ENCODE peak calls at places on chromosome 21, in six cellular contexts. V is neuronal stem cell, C is IMR-90, S is mesenchymal stem cell, X is H1, H is trophoblast cell. Y is an unnamed sample.

GRCh38 chr21:45041984-45042663 is 32.3 kb upstream of the ADARB1 start:
- DNase-seq in V (no peak), C (no peak), S (no peak), X (no peak), H (no peak), Y (no peak)

GRCh38 chr21:31530364-31530763 is 129.1 kb upstream of the SOD1 start:
- DNase-seq in V (no peak), C (no peak), S (no peak), X (no peak), H (no peak), Y (no peak)

GRCh38 chr21:45015469-45015860 is 58.9 kb upstream of the ADARB1 start:
- DNase-seq in V (no peak), C (no peak), S (no peak), X (no peak), H (no peak), Y (no peak)

GRCh38 chr21:45130324-45130774 is 56.0 kb downstream of the ADARB1 start:
- DNase-seq in V (no peak), C (peak), S (peak), X (no peak), H (peak), Y (no peak)

GRCh38 chr21:25369524-25370300 is 237.6 kb downstream of the MRPL39 start:
- DNase-seq in V (no peak), C (peak), S (no peak), X (no peak), H (no peak), Y (no peak)

GRCh38 chr21:26800455-26801454 is 44.5 kb downstream of the ADAMTS1 start:
- DNase-seq in V (no peak), C (peak), S (peak), X (no peak), H (peak), Y (no peak)

GRCh38 chr21:32423320-32423719 is 10.8 kb downstream of the EVA1C start:
- DNase-seq in V (no peak), C (peak), S (no peak), X (no peak), H (no peak), Y (no peak)

GRCh38 chr21:31289702-31290101 is 54.4 kb downstream of the TIAM1 start:
- DNase-seq in V (no peak), C (no peak), S (no peak), X (no peak), H (no peak), Y (no peak)

GRCh38 chr21:40118527-40118926 is 251.3 kb downstream of the PCP4 start:
- DNase-seq in V (no peak), C (no peak), S (no peak), X (no peak), H (peak), Y (no peak)

GRCh38 chr21:45584786-45585185 is 42.5 kb upstream of the SLC19A1 start:
- DNase-seq in V (no peak), C (no peak), S (no peak), X (no peak), H (no peak), Y (no peak)

GRCh38 chr21:46083271-46084040 is 14.5 kb upstream of the COL6A2 start:
- DNase-seq in V (no peak), C (no peak), S (no peak), X (no peak), H (no peak), Y (no peak)

GRCh38 chr21:21401444-21401843 is 403.2 kb downstream of the NCAM2 start:
- DNase-seq in V (no peak), C (no peak), S (no peak), X (no peak), H (no peak), Y (no peak)

GRCh38 chr21:31338892-31339368 is 5.1 kb downstream of the TIAM1 start:
- DNase-seq in V (no peak), C (no peak), S (no peak), X (no peak), H (no peak), Y (no peak)

GRCh38 chr21:45998276-45998701 is 16.7 kb downstream of the COL6A1 start:
- DNase-seq in V (no peak), C (no peak), S (no peak), X (no peak), H (no peak), Y (no peak)

GRCh38 chr21:29933088-29933487 is 6.7 kb downstream of the GRIK1 start:
- DNase-seq in V (no peak), C (no peak), S (no peak), X (no peak), H (no peak), Y (no peak)

GRCh38 chr21:31347435-31348032 is 3.5 kb upstream of the TIAM1 start:
- DNase-seq in V (no peak), C (peak), S (peak), X (no peak), H (peak), Y (no peak)

GRCh38 chr21:45889961-45890360 is 91.6 kb upstream of the COL6A1 start:
- DNase-seq in V (no peak), C (no peak), S (peak), X (no peak), H (no peak), Y (no peak)

GRCh38 chr21:45164124-45164511 is 89.7 kb downstream of the ADARB1 start:
- DNase-seq in V (no peak), C (peak), S (no peak), X (no peak), H (no peak), Y (no peak)

GRCh38 chr21:45736042-45736704 is 92.6 kb downstream of the PCBP3 start:
- DNase-seq in V (no peak), C (no peak), S (no peak), X (no peak), H (no peak), Y (no peak)

GRCh38 chr21:45528028-45528705 is 14.1 kb downstream of the SLC19A1 start:
- DNase-seq in V (no peak), C (no peak), S (no peak), X (no peak), H (peak), Y (no peak)

DNA sequence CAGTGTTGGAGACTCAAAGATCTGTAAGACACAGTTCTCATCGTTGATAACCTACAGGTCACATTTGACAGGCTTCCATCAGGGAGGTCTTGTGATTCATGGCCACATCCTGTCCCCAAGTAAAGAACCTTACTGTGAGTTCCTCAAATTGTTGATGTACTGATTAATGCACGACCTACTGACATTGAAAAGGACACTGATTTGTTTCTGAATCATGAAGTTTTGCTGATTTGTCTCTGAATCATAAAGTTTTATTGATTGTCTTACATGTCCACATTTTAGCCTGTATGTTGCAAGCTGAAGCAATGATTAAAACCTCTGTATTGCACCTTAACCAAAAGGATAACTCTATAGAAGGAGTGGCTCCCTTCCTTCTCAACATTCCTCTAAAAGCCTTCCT is 476.3 kb upstream of the RUNX1 start:
- DNase-seq in V (no peak), C (peak), S (no peak), X (no peak), H (no peak), Y (no peak)
- H3K4me2 ChIP-seq in V (no peak), C (no peak), S (no peak), X (no peak), H (no peak), Y (no peak)

GRCh38 chr21:23886828-23887708 is 1720.2 kb downstream of the MRPL39 start:
- DNase-seq in V (no peak), C (no peak), S (no peak), X (no peak), H (no peak), Y (no peak)
- H3K4me3 ChIP-seq in V (peak), C (no peak), S (no peak), X (no peak), H (no peak), Y (no peak)

GRCh38 chr21:14916676-14917141 is 148.1 kb downstream of the NRIP1 start:
- DNase-seq in V (no peak), C (peak), S (peak), X (no peak), H (peak), Y (peak)
- H2BK5ac ChIP-seq in V (no peak), C (peak), S (no peak), X (peak), H (no peak), Y (no peak)

GRCh38 chr21:43812957-43813730 is 23.8 kb downstream of the RRP1 start:
- DNase-seq in V (no peak), C (no peak), S (no peak), X (no peak), H (peak), Y (no peak)
- H3K4me2 ChIP-seq in V (no peak), C (no peak), S (no peak), X (no peak), H (no peak), Y (no peak)

GRCh38 chr21:42639646-42640152 is 13.7 kb upstream of the PDE9A start:
- DNase-seq in V (no peak), C (no peak), S (no peak), X (no peak), H (no peak), Y (no peak)

GRCh38 chr21:42642219-42642745 is 11.1 kb upstream of the PDE9A start:
- DNase-seq in V (no peak), C (no peak), S (no peak), X (no peak), H (no peak), Y (no peak)

GRCh38 chr21:42644223-42645208 is 8.9 kb upstream of the PDE9A start:
- DNase-seq in V (no peak), C (peak), S (peak), X (no peak), H (no peak), Y (no peak)

GRCh38 chr21:42640486-42640885 is 12.9 kb upstream of the PDE9A start:
- DNase-seq in V (no peak), C (no peak), S (no peak), X (no peak), H (no peak), Y (no peak)

GRCh38 chr21:42641311-42642218 is 11.9 kb upstream of the PDE9A start:
- DNase-seq in V (no peak), C (no peak), S (peak), X (no peak), H (peak), Y (no peak)
- H3K4me3 ChIP-seq in V (no peak), C (no peak), S (peak), X (no peak), H (no peak), Y (no peak)

GRCh38 chr21:38861006-38861405 is 55.3 kb downstream of the ETS2 start:
- DNase-seq in V (no peak), C (no peak), S (no peak), X (no peak), H (no peak), Y (no peak)

GRCh38 chr21:38859852-38860251 is 54.1 kb downstream of the ETS2 start:
- DNase-seq in V (no peak), C (peak), S (no peak), X (no peak), H (no peak), Y (no peak)

GRCh38 chr21:38863843-38864363 is 58.2 kb downstream of the ETS2 start:
- DNase-seq in V (no peak), C (no peak), S (no peak), X (no peak), H (peak), Y (no peak)

GRCh38 chr21:38863291-38863690 is 57.6 kb downstream of the ETS2 start:
- DNase-seq in V (no peak), C (no peak), S (no peak), X (no peak), H (peak), Y (no peak)

DNA sequence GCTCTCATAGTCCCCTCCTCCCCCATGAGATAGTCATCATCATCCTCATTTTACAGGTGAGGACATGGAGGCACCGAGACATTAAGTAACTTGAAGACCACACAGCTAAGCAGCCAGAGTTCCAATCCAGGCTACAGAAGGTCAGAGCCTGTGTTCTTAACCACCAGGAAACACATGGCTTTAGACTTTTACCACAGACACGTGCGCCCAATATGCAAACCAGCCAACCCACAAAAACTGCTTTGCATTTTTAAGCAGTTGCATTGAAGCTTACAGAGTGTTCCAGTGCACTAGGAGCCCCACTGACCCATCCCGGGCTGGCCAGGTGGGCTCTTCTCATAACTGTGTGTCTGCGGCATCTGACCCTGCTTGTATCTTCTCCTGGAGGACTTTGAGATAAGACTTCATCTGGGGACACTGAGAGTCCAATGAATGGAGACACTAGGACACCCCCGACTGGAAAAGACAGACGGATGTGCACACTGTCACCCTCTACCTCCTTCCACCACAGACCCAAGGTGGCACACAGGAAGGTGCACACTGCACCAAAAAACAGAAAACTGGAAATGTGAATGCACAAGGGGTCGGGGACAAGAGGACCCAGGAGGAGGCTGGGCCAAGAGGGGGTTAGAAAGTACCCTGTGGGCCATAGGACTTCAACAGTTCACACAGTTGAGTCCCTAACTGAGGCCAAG is 56.4 kb downstream of the ETS2 start:
- DNase-seq in V (no peak), C (no peak), S (no peak), X (no peak), H (no peak), Y (no peak)
- H2BK5ac ChIP-seq in V (no peak), C (no peak), S (no peak), X (no peak), H (no peak), Y (no peak)

GRCh38 chr21:37430184-37430821 is 63.7 kb downstream of the DYRK1A start:
- DNase-seq in V (no peak), C (no peak), S (no peak), X (no peak), H (no peak), Y (no peak)

GRCh38 chr21:37435120-37435519 is 68.5 kb downstream of the DYRK1A start:
- DNase-seq in V (peak), C (peak), S (peak), X (peak), H (peak), Y (peak)

GRCh38 chr21:37429356-37429755 is 62.8 kb downstream of the DYRK1A start:
- DNase-seq in V (no peak), C (no peak), S (no peak), X (no peak), H (no peak), Y (peak)

GRCh38 chr21:37433441-37433840 is 66.9 kb downstream of the DYRK1A start:
- DNase-seq in V (no peak), C (no peak), S (no peak), X (no peak), H (no peak), Y (no peak)

DNA sequence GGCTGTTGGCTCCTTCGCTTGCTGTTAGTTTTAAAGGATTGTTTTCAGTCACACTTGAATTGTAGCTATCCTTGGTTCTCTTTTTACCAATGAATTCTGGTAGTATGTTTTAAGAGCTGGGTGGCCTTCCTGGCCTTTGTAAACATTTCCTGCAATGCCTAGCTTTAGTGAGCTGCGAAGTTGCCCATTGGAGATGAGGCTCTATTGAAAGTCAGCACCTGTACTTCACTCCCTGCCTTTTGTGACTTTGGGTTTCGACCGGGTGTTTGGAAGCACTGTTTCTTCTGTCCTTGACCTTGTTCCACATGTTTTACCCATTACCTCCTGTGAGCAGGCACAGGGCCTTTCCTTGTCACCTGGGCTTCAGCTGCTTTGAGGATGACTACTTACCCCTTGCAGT is 64.7 kb downstream of the DYRK1A start:
- DNase-seq in V (no peak), C (no peak), S (no peak), X (no peak), H (no peak), Y (no peak)
- H3K4me2 ChIP-seq in V (no peak), C (no peak), S (no peak), X (peak), H (no peak), Y (no peak)

GRCh38 chr21:41425954-41426655 is at the start of gene MX1:
- DNase-seq in V (no peak), C (peak), S (peak), X (no peak), H (peak), Y (peak)

GRCh38 chr21:41425588-41425953 is 468 bp upstream of the MX1 start:
- DNase-seq in V (no peak), C (no peak), S (no peak), X (no peak), H (no peak), Y (no peak)

GRCh38 chr21:41428311-41428710 is 2.3 kb downstream of the MX1 start:
- DNase-seq in V (no peak), C (no peak), S (no peak), X (no peak), H (no peak), Y (no peak)

GRCh38 chr21:41427556-41427955 is 1.5 kb downstream of the MX1 start:
- DNase-seq in V (no peak), C (no peak), S (no peak), X (no peak), H (no peak), Y (no peak)

DNA sequence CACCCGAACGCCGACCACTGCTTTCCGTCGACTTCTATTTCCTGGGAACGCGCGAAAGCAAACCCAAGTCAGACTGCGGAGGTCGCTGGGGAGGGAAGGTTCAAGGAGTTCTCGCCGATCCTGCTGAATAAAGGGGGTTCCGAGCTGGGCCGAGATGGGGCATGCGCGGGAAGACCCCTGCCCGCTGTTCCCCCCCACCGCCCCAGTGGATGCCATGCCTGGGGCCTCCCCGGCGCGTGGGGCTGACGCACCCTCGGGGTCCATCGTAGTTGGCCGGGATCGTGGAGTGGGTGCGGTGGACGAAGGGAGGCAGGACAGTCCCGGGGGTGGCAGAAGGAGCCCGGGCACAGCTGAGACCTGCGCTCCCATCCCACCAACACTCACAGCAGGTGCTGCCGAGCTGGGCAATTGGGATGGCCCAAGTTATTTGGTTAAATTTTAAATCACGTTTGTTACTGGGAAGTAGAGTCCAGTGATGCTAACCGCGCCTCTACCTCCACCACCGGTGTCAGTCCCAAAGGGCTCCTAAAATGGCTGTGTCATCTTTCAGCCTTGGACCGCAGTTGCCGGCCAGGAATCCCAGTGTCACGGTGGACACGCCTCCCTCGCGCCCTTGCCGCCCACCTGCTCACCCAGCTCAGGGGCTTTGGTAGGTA is 745 bp downstream of the MX1 start:
- DNase-seq in V (no peak), C (no peak), S (no peak), X (no peak), H (peak), Y (no peak)
- H3K4me3 ChIP-seq in V (peak), C (peak), S (peak), X (peak), H (no peak), Y (no peak)

GRCh38 chr21:33512481-33512880 is 21.0 kb upstream of the DNAJC28 start:
- DNase-seq in V (no peak), C (no peak), S (no peak), X (no peak), H (no peak), Y (no peak)
- H2BK5ac ChIP-seq in V (no peak), C (no peak), S (no peak), X (no peak), H (no peak), Y (no peak)

GRCh38 chr21:36202721-36203602 is 46.3 kb downstream of the DOP1B start:
- DNase-seq in V (no peak), C (peak), S (peak), X (no peak), H (peak), Y (no peak)
- H3K4me2 ChIP-seq in V (no peak), C (peak), S (no peak), X (no peak), H (no peak), Y (no peak)